ENCODE peak calls at places on chromosomes 7 and 10, in seven cellular contexts. One of them, this sample, is unnamed.

GRCh38 chr7:46990761-46991160 is 591.1 kb downstream of the TNS3 start:
- DNase-seq in cardiac muscle cell: no peak
- DNase-seq in GM12865: no peak
- DNase-seq in skeletal muscle cell: peak
- DNase-seq in DND-41: no peak
- DNase-seq in fibroblast of the aortic adventitia: peak
- DNase-seq in epithelial cell of esophagus: no peak
- DNase-seq in this sample: peak

GRCh38 chr7:124603066-124603465 is 162.5 kb downstream of the GPR37 start:
- DNase-seq in GM12865: no peak
- DNase-seq in skeletal muscle cell: no peak
- DNase-seq in cardiac muscle cell: no peak
- DNase-seq in DND-41: no peak
- DNase-seq in fibroblast of the aortic adventitia: no peak
- DNase-seq in epithelial cell of esophagus: peak
- DNase-seq in this sample: peak

GRCh38 chr7:47648301-47648900 is 66.5 kb upstream of the TNS3 start:
- DNase-seq in DND-41: no peak
- DNase-seq in fibroblast of the aortic adventitia: peak
- DNase-seq in epithelial cell of esophagus: no peak
- DNase-seq in GM12865: no peak
- DNase-seq in skeletal muscle cell: peak
- DNase-seq in cardiac muscle cell: no peak
- DNase-seq in this sample: peak

GRCh38 chr10:118818621-118819221 is 64.0 kb upstream of the CACUL1 start:
- DNase-seq in GM12865: no peak
- DNase-seq in DND-41: no peak
- DNase-seq in fibroblast of the aortic adventitia: no peak
- DNase-seq in epithelial cell of esophagus: no peak
- DNase-seq in cardiac muscle cell: no peak
- DNase-seq in skeletal muscle cell: no peak
- DNase-seq in this sample: no peak

GRCh38 chr7:116210345-116211005 is at the start of gene TES:
- DNase-seq in cardiac muscle cell: peak
- DNase-seq in GM12865: peak
- DNase-seq in skeletal muscle cell: no peak
- DNase-seq in fibroblast of the aortic adventitia: peak
- DNase-seq in epithelial cell of esophagus: peak
- DNase-seq in DND-41: no peak
- DNase-seq in this sample: no peak

GRCh38 chr10:32225976-32226375 is 121.0 kb downstream of the EPC1 start:
- DNase-seq in GM12865: no peak
- DNase-seq in epithelial cell of esophagus: no peak
- DNase-seq in skeletal muscle cell: no peak
- DNase-seq in fibroblast of the aortic adventitia: no peak
- DNase-seq in cardiac muscle cell: no peak
- DNase-seq in DND-41: no peak
- DNase-seq in this sample: no peak

GRCh38 chr10:76126607-76127190 is 695.3 kb downstream of the LRMDA start:
- DNase-seq in cardiac muscle cell: no peak
- DNase-seq in skeletal muscle cell: peak
- DNase-seq in epithelial cell of esophagus: no peak
- DNase-seq in fibroblast of the aortic adventitia: peak
- DNase-seq in DND-41: no peak
- DNase-seq in GM12865: no peak
- DNase-seq in this sample: peak

GRCh38 chr7:116805100-116805544 is 57.3 kb upstream of the CAPZA2 start:
- DNase-seq in cardiac muscle cell: no peak
- DNase-seq in epithelial cell of esophagus: no peak
- DNase-seq in GM12865: no peak
- DNase-seq in DND-41: no peak
- DNase-seq in skeletal muscle cell: no peak
- DNase-seq in fibroblast of the aortic adventitia: peak
- DNase-seq in this sample: peak

GRCh38 chr10:62653254-62653653 is 151.3 kb upstream of the ADO start:
- DNase-seq in cardiac muscle cell: no peak
- DNase-seq in fibroblast of the aortic adventitia: no peak
- DNase-seq in skeletal muscle cell: no peak
- DNase-seq in GM12865: peak
- DNase-seq in DND-41: no peak
- DNase-seq in epithelial cell of esophagus: no peak
- DNase-seq in this sample: no peak

GRCh38 chr10:5547934-5548660 is 23.3 kb downstream of the CALML3 start:
- DNase-seq in cardiac muscle cell: no peak
- DNase-seq in skeletal muscle cell: no peak
- DNase-seq in GM12865: no peak
- DNase-seq in DND-41: no peak
- DNase-seq in epithelial cell of esophagus: peak
- DNase-seq in fibroblast of the aortic adventitia: peak
- DNase-seq in this sample: no peak

GRCh38 chr7:99369767-99370353 is 4.7 kb upstream of the ARPC1B start:
- DNase-seq in cardiac muscle cell: no peak
- DNase-seq in DND-41: no peak
- DNase-seq in GM12865: no peak
- DNase-seq in skeletal muscle cell: no peak
- DNase-seq in epithelial cell of esophagus: no peak
- DNase-seq in fibroblast of the aortic adventitia: peak
- DNase-seq in this sample: peak

GRCh38 chr7:130008941-130009847 is 42.0 kb downstream of the ZC3HC1 start:
- DNase-seq in GM12865: no peak
- DNase-seq in cardiac muscle cell: no peak
- DNase-seq in skeletal muscle cell: no peak
- DNase-seq in fibroblast of the aortic adventitia: peak
- DNase-seq in epithelial cell of esophagus: peak
- DNase-seq in DND-41: no peak
- DNase-seq in this sample: peak

GRCh38 chr7:41652265-41652664 is 50.6 kb downstream of the INHBA start:
- DNase-seq in epithelial cell of esophagus: no peak
- DNase-seq in GM12865: no peak
- DNase-seq in skeletal muscle cell: no peak
- DNase-seq in fibroblast of the aortic adventitia: peak
- DNase-seq in cardiac muscle cell: no peak
- DNase-seq in DND-41: no peak
- DNase-seq in this sample: peak

GRCh38 chr7:23184709-23185354 is 3.0 kb downstream of the NUP42 start:
- DNase-seq in cardiac muscle cell: peak
- DNase-seq in epithelial cell of esophagus: peak
- DNase-seq in fibroblast of the aortic adventitia: peak
- DNase-seq in DND-41: peak
- DNase-seq in GM12865: peak
- DNase-seq in skeletal muscle cell: no peak
- DNase-seq in this sample: peak

DNA sequence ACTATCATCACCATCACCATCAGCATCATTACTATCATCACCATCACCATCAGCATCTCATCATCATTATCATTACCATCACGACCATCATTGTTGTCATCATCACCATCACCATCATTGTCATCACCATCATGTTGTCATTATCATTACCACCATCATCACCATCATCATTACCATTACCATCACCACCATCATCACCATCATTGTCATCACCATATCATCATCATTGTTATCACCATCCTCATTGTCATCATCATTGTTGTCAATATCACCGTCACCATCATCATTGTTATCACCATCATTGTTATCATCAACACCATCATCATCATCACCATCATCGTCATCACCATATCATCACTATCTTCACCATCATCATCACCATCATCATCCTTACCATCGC is 124.3 kb downstream of the PTPRN2 start:
- DNase-seq in cardiac muscle cell: no peak
- DNase-seq in skeletal muscle cell: no peak
- DNase-seq in epithelial cell of esophagus: no peak
- DNase-seq in fibroblast of the aortic adventitia: no peak
- DNase-seq in DND-41: no peak
- DNase-seq in GM12865: no peak
- DNase-seq in this sample: no peak
- H3K4me3 ChIP-seq in cardiac muscle cell: no peak
- H3K4me3 ChIP-seq in skeletal muscle cell: no peak
- H3K4me3 ChIP-seq in epithelial cell of esophagus: no peak
- H3K4me3 ChIP-seq in fibroblast of the aortic adventitia: no peak
- H3K4me3 ChIP-seq in DND-41: no peak
- H3K4me3 ChIP-seq in GM12865: no peak
- H3K4me3 ChIP-seq in this sample: no peak

DNA sequence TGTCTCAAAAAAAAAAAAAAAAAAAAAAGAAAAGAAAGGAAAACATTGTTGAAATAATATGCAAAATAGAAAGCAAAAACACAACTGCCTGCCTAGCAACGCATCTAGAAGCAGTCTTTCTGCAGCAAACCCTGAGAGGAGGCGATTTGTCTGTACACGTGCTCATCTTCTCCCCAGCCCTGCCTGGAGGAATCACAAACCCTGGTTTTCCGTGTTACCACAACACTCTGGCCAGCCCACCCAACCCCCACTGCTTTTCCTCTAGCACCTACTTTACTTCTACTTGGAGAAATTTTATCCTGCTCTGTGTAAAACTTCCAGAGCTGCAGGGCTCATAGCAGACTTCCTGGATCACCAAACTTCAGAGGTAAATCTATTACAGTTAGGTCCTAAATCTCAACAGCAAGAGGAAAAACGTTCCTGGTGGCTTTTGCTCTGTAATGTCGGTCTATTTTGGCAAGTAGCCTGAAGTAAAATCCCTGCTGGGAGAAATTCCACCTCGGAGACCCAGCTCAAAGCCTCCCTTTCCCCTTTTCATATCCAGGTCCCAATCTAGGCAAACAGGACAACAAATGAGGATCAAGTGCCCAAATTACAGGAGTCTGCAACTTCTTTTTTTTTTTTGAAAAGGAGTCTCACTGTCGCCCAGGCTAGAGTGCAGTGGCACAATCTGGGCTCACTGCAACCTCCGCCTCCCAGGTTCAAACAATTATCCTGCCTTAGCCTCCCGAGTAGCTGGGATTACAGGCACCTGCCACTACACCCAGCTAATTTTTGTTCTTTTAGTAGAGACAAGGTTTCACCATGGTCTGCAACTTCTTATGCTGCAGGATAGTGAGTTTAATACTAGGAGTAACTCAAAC is 91.6 kb downstream of the DNMBP start:
- DNase-seq in fibroblast of the aortic adventitia: peak
- DNase-seq in skeletal muscle cell: no peak
- DNase-seq in GM12865: peak
- DNase-seq in cardiac muscle cell: peak
- DNase-seq in epithelial cell of esophagus: no peak
- DNase-seq in DND-41: no peak
- DNase-seq in this sample: peak
- H3K4me3 ChIP-seq in fibroblast of the aortic adventitia: peak
- H3K4me3 ChIP-seq in skeletal muscle cell: peak
- H3K4me3 ChIP-seq in GM12865: no peak
- H3K4me3 ChIP-seq in cardiac muscle cell: peak
- H3K4me3 ChIP-seq in epithelial cell of esophagus: no peak
- H3K4me3 ChIP-seq in DND-41: no peak
- H3K4me3 ChIP-seq in this sample: peak

GRCh38 chr7:2575733-2576350 is 17.1 kb downstream of the IQCE start:
- DNase-seq in DND-41: no peak
- DNase-seq in skeletal muscle cell: no peak
- DNase-seq in fibroblast of the aortic adventitia: no peak
- DNase-seq in epithelial cell of esophagus: no peak
- DNase-seq in GM12865: no peak
- DNase-seq in cardiac muscle cell: no peak
- DNase-seq in this sample: peak
- H3K4me3 ChIP-seq in DND-41: no peak
- H3K4me3 ChIP-seq in skeletal muscle cell: no peak
- H3K4me3 ChIP-seq in fibroblast of the aortic adventitia: no peak
- H3K4me3 ChIP-seq in epithelial cell of esophagus: no peak
- H3K4me3 ChIP-seq in GM12865: no peak
- H3K4me3 ChIP-seq in cardiac muscle cell: no peak
- H3K4me3 ChIP-seq in this sample: no peak

GRCh38 chr7:32036557-32036956 is 33.6 kb downstream of the PDE1C start:
- DNase-seq in skeletal muscle cell: no peak
- DNase-seq in epithelial cell of esophagus: no peak
- DNase-seq in cardiac muscle cell: no peak
- DNase-seq in DND-41: no peak
- DNase-seq in fibroblast of the aortic adventitia: peak
- DNase-seq in GM12865: peak
- DNase-seq in this sample: no peak
- H3K4me3 ChIP-seq in skeletal muscle cell: no peak
- H3K4me3 ChIP-seq in epithelial cell of esophagus: no peak
- H3K4me3 ChIP-seq in cardiac muscle cell: no peak
- H3K4me3 ChIP-seq in DND-41: no peak
- H3K4me3 ChIP-seq in fibroblast of the aortic adventitia: no peak
- H3K4me3 ChIP-seq in GM12865: no peak
- H3K4me3 ChIP-seq in this sample: no peak

GRCh38 chr10:97647556-97647955 is 7.1 kb downstream of the PI4K2A start:
- DNase-seq in fibroblast of the aortic adventitia: peak
- DNase-seq in GM12865: no peak
- DNase-seq in epithelial cell of esophagus: peak
- DNase-seq in cardiac muscle cell: no peak
- DNase-seq in skeletal muscle cell: no peak
- DNase-seq in DND-41: no peak
- DNase-seq in this sample: peak

GRCh38 chr10:97651773-97652172 is 11.3 kb downstream of the PI4K2A start:
- DNase-seq in epithelial cell of esophagus: peak
- DNase-seq in fibroblast of the aortic adventitia: no peak
- DNase-seq in GM12865: no peak
- DNase-seq in cardiac muscle cell: no peak
- DNase-seq in skeletal muscle cell: no peak
- DNase-seq in DND-41: no peak
- DNase-seq in this sample: peak

GRCh38 chr10:97644961-97645360 is 4.5 kb downstream of the PI4K2A start:
- DNase-seq in DND-41: no peak
- DNase-seq in GM12865: no peak
- DNase-seq in cardiac muscle cell: no peak
- DNase-seq in skeletal muscle cell: no peak
- DNase-seq in fibroblast of the aortic adventitia: no peak
- DNase-seq in epithelial cell of esophagus: no peak
- DNase-seq in this sample: no peak

GRCh38 chr10:97643586-97643985 is 3.1 kb downstream of the PI4K2A start:
- DNase-seq in DND-41: no peak
- DNase-seq in skeletal muscle cell: no peak
- DNase-seq in GM12865: no peak
- DNase-seq in epithelial cell of esophagus: no peak
- DNase-seq in cardiac muscle cell: no peak
- DNase-seq in fibroblast of the aortic adventitia: no peak
- DNase-seq in this sample: no peak

GRCh38 chr10:97648557-97649404 is 8.3 kb downstream of the PI4K2A start:
- DNase-seq in GM12865: peak
- DNase-seq in cardiac muscle cell: no peak
- DNase-seq in skeletal muscle cell: peak
- DNase-seq in fibroblast of the aortic adventitia: peak
- DNase-seq in epithelial cell of esophagus: peak
- DNase-seq in DND-41: no peak
- DNase-seq in this sample: peak
- H3K4me3 ChIP-seq in GM12865: no peak
- H3K4me3 ChIP-seq in cardiac muscle cell: no peak
- H3K4me3 ChIP-seq in skeletal muscle cell: no peak
- H3K4me3 ChIP-seq in fibroblast of the aortic adventitia: no peak
- H3K4me3 ChIP-seq in epithelial cell of esophagus: no peak
- H3K4me3 ChIP-seq in DND-41: no peak
- H3K4me3 ChIP-seq in this sample: no peak

GRCh38 chr10:52952391-52953079 is 180.0 kb upstream of the MBL2 start:
- DNase-seq in skeletal muscle cell: no peak
- DNase-seq in epithelial cell of esophagus: no peak
- DNase-seq in DND-41: no peak
- DNase-seq in fibroblast of the aortic adventitia: no peak
- DNase-seq in cardiac muscle cell: no peak
- DNase-seq in GM12865: no peak
- DNase-seq in this sample: peak
- H3K4me3 ChIP-seq in skeletal muscle cell: no peak
- H3K4me3 ChIP-seq in epithelial cell of esophagus: no peak
- H3K4me3 ChIP-seq in DND-41: no peak
- H3K4me3 ChIP-seq in fibroblast of the aortic adventitia: no peak
- H3K4me3 ChIP-seq in cardiac muscle cell: no peak
- H3K4me3 ChIP-seq in GM12865: no peak
- H3K4me3 ChIP-seq in this sample: no peak

This sample was measured in fibroblast of villous mesenchyme.